ENCODE peak calls at places on chromosome 2, in six cellular contexts. L, X, R, D, O and G are unnamed samples.

GRCh38 chr2:231299267-231299666 is 96.2 kb upstream of the B3GNT7 start:
- DNase-seq in L (no peak), X (no peak), R (no peak), D (no peak), O (no peak), G (no peak)

GRCh38 chr2:203500951-203501350 is 34.1 kb downstream of the RAPH1 start:
- DNase-seq in L (no peak), X (no peak), R (no peak), D (no peak), O (no peak), G (no peak)

GRCh38 chr2:160251566-160251965 is 51.5 kb upstream of the ITGB6 start:
- DNase-seq in L (no peak), X (no peak), R (no peak), D (no peak), O (no peak), G (no peak)

GRCh38 chr2:171675810-171676345 is 11.4 kb upstream of the DYNC1I2 start:
- DNase-seq in L (no peak), X (no peak), R (no peak), D (no peak), O (no peak), G (no peak)

GRCh38 chr2:156565066-156565710 is 129.0 kb downstream of the GPD2 start:
- DNase-seq in L (no peak), X (peak), R (no peak), D (no peak), O (peak), G (no peak)

GRCh38 chr2:182077451-182078142 is 91.9 kb downstream of the PPP1R1C start:
- DNase-seq in L (peak), X (peak), R (no peak), D (peak), O (peak), G (peak)

GRCh38 chr2:3823748-3824147 is 120.4 kb downstream of the DCDC2C start:
- DNase-seq in L (no peak), X (no peak), R (no peak), D (no peak), O (no peak), G (no peak)

GRCh38 chr2:215535726-215536125 is 99.9 kb upstream of the FN1 start:
- DNase-seq in L (peak), X (peak), R (no peak), D (no peak), O (no peak), G (no peak)

GRCh38 chr2:207765541-207765940 is 4.2 kb downstream of the FZD5 start:
- DNase-seq in L (peak), X (no peak), R (no peak), D (no peak), O (no peak), G (no peak)

GRCh38 chr2:86313341-86313740 is 24.1 kb downstream of the REEP1 start:
- DNase-seq in L (no peak), X (no peak), R (no peak), D (no peak), O (no peak), G (no peak)